ENCODE peak calls at places on chromosomes 1 and 21, in four cellular contexts. H, F, D and K are unnamed samples.

GRCh38 chr1:76065212-76065611 is 9.3 kb upstream of the ST6GALNAC3 start:
- ATAC-seq in H (no peak), F (no peak), D (no peak), K (no peak)

GRCh38 chr1:194024659-194025058 is 838.2 kb upstream of the B3GALT2 start:
- ATAC-seq in H (no peak), F (no peak), D (no peak), K (no peak)

GRCh38 chr1:230267338-230268065 is 158.6 kb downstream of the PGBD5 start:
- ATAC-seq in H (no peak), F (no peak), D (no peak), K (no peak)

GRCh38 chr1:75616436-75617433 is 5.8 kb upstream of the SLC44A5 start:
- ATAC-seq in H (no peak), F (peak; percentile 19), D (peak; percentile 38), K (peak; percentile 13)

GRCh38 chr1:44500181-44501021 is 95.3 kb downstream of the RNF220 start:
- ATAC-seq in H (peak; percentile 62), F (peak; percentile 92), D (peak; percentile 33), K (no peak)

GRCh38 chr1:216390956-216391355 is 32.3 kb downstream of the USH2A start:
- ATAC-seq in H (no peak), F (no peak), D (no peak), K (no peak)

GRCh38 chr21:14916676-14917141 is 148.1 kb downstream of the NRIP1 start:
- ATAC-seq in H (no peak), F (no peak), D (no peak), K (no peak)

GRCh38 chr1:48057249-48057648 is 60.1 kb upstream of the TRABD2B start:
- ATAC-seq in H (no peak), F (no peak), D (no peak), K (no peak)

GRCh38 chr1:12153181-12153785 is 13.5 kb upstream of the TNFRSF1B start:
- ATAC-seq in H (peak; percentile 37), F (no peak), D (peak; percentile 90), K (peak; percentile 80)

GRCh38 chr1:198937231-198938031 is 298.6 kb downstream of the PTPRC start:
- ATAC-seq in H (peak; percentile 97), F (no peak), D (peak; percentile 97), K (peak; percentile 94)

GRCh38 chr1:167501513-167502191 is 16.7 kb downstream of the CD247 start:
- ATAC-seq in H (no peak), F (no peak), D (no peak), K (no peak)

GRCh38 chr21:14259669-14260458 is 43.9 kb downstream of the RBM11 start:
- ATAC-seq in H (peak; percentile 86), F (peak; percentile 82), D (peak; percentile 79), K (no peak)

GRCh38 chr1:185676969-185677368 is 57.2 kb upstream of the HMCN1 start:
- ATAC-seq in H (no peak), F (no peak), D (no peak), K (no peak)

GRCh38 chr1:156705918-156706646 is 699 bp upstream of the CRABP2 start:
- ATAC-seq in H (peak; percentile 66), F (peak; percentile 53), D (peak; percentile 75), K (peak; percentile 69)

GRCh38 chr1:9120312-9120958 is 8.5 kb downstream of the GPR157 start:
- ATAC-seq in H (no peak), F (no peak), D (no peak), K (no peak)

GRCh38 chr1:221573727-221574126 is 168.2 kb downstream of the DUSP10 start:
- ATAC-seq in H (no peak), F (no peak), D (peak; percentile 50), K (no peak)

GRCh38 chr1:241525026-241525425 is 5.5 kb upstream of the FH start:
- ATAC-seq in H (no peak), F (no peak), D (no peak), K (no peak)

GRCh38 chr1:44806704-44807363 is at the start of gene DYNLT4:
- ATAC-seq in H (peak; percentile 11), F (peak; percentile 0), D (peak; percentile 0), K (no peak)

GRCh38 chr1:65009724-65010420 is 43.5 kb upstream of the JAK1 start:
- ATAC-seq in H (no peak), F (no peak), D (no peak), K (no peak)

GRCh38 chr1:99481391-99481996 is 164.4 kb upstream of the PALMD start:
- ATAC-seq in H (peak; percentile 69), F (peak; percentile 77), D (peak; percentile 80), K (no peak)

GRCh38 chr1:199272107-199272506 is 633.3 kb downstream of the PTPRC start:
- ATAC-seq in H (no peak), F (no peak), D (peak; percentile 60), K (no peak)

GRCh38 chr21:45632165-45632896 is 11.2 kb upstream of the PCBP3 start:
- ATAC-seq in H (no peak), F (no peak), D (no peak), K (no peak)

GRCh38 chr1:235933483-235934116 is 66.9 kb upstream of the LYST start:
- ATAC-seq in H (peak; percentile 83), F (peak; percentile 40), D (peak; percentile 68), K (no peak)

DNA sequence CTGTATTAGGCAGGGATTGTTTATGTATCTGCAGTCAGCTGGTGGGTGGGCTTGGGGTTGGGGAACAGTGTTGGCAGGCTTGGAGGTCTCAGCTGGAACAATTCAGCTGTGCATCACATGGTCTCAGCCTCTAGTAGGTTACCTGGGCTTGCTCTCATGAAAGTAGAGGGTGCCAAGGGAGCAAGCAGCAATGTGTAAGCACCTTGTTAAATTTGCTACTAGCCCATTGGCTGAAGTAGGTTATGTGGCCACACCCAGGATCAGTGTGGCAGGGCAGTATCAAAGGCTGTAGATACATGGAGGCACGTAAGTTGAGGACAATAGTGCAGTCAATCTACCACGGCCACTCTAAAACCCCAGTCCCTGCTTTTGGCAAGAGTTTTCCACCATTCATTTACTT is 9.0 kb upstream of the CCT8 start:
- ATAC-seq in H (no peak), F (no peak), D (no peak), K (no peak)
- H3K27ac ChIP-seq in H (no peak overlapping the region), F (no peak overlapping the region), D (no peak overlapping the region), K (no peak overlapping the region)

DNA sequence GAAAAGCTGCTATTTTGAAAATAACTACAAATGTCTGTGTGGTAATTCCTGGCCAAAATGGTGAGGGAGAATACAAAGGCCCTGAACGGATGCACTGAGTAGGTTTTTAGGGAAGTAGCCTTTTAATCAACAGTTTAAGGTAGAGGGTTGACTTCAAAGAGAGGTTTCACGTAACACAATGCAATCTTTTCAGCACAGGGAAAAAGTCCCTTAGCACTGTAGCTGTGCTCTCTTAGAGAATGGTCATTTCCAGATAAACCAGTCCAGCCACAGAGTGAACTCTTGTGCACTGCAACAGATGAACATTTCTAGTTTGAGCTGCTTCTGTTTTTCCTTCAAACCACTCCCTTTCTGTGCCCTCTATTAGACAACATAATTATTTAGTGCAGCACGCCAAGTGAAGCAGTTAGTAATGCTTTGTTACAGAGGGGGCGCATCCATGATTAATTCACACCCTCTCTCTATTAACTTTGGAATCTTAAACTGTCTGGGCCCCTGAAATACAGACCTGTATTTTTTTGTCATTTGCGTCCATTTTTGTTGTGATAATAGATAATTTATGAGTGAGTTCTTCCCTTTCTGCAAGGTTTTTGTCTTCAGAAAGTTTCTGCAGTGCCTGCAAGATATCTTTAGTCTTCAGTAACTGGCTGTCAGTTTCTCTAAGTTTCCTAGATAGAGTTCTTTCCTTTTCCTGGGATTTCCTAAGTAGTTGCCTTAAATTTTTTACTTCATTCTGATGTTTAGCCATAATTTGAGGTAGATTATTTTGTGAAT is 22.9 kb downstream of the LCA5L start:
- ATAC-seq in H (no peak), F (no peak), D (no peak), K (no peak)
- TF ChIP-seq EP300 in H (no peak), F (no peak), D (no peak), K (no peak)

GRCh38 chr1:27402349-27402754 is 9.9 kb downstream of the GPR3 start:
- ATAC-seq in H (peak; percentile 63), F (peak; percentile 38), D (peak; percentile 43), K (peak; percentile 67)
- TF ChIP-seq CTCF in H (peak; percentile 14), F (peak; percentile 80), D (peak; percentile 77), K (no peak)

DNA sequence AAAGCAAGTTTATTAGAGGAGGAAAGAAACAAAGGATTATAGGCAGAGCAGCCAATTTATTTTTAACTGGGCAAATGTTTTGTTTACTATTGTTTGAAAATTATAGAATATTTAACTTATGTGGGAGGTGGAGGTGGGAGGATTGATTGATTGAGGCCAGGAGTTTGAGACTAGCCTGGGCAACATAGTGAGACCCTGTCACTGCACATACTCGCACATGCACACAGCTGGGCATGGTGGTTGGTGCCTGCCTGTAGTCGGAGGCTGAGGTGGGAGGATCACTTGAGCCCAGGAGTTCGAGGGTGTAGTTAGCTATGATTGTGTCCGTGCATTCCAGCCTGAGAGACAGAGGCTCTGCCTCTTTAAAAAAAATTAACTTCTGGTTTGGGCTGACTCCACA is 6.7 kb downstream of the MAN1A2 start:
- ATAC-seq in H (no peak), F (no peak), D (no peak), K (no peak)
- H3K27ac ChIP-seq in H (no peak overlapping the region), F (no peak overlapping the region), D (no peak overlapping the region), K (no peak overlapping the region)

GRCh38 chr1:201648066-201648910 is 109.4 kb downstream of the NAV1 start:
- ATAC-seq in H (peak; percentile 67), F (no peak), D (peak; percentile 54), K (peak; percentile 44)

GRCh38 chr1:201650608-201650933 is 111.6 kb downstream of the NAV1 start:
- ATAC-seq in H (no peak), F (no peak), D (no peak), K (no peak)

GRCh38 chr1:201648911-201649775 is 110.2 kb downstream of the NAV1 start:
- ATAC-seq in H (peak; percentile 49), F (no peak), D (peak; percentile 6), K (peak; percentile 1)

GRCh38 chr1:201652180-201652579 is 113.3 kb downstream of the NAV1 start:
- ATAC-seq in H (no peak), F (no peak), D (no peak), K (no peak)

DNA sequence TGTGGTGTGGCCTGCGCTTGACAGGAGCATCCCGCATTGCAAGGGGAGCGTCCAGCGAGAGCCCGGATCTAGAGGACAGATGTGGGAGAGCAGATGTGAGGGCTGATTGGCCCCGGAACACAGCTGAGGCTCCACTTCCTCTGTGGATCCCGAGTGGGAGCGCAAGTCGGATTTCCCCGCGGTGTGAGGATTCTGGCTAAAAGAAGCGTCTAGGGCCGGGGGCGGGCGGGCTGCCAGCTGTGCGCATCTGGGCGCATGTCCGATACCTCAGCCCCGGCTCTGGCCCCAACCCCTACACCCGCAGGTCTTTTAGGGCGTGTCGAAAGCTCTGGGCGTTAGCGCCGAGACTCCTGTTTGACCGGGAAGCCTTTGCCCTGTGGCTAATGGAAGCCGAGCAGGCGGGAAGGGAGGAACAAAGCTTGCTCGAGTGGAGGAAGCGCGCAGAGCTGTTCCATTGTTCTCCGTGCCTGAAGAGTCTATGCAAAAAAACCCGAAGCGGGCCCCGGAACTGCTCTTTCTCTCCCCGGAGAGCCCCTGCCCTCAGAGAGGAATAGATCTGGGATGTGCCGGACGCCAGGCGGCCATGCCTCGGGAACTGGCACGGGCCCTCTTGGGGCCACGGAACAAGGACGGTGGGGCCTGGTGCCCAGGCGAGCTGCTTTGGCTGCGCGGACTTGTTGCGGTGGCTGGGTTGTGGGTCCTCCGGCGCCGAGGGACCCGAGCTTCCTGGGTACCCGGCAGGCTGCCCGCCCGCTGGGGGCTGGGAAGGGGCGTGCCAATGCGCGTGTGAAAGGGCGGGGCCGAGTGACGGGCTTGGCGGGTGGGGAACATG is 111.1 kb downstream of the NAV1 start:
- ATAC-seq in H (peak; percentile 54), F (no peak), D (peak; percentile 70), K (peak; percentile 79)
- TF ChIP-seq EP300 in H (no peak), F (no peak), D (no peak), K (no peak)